ENCODE peak calls at places on chromosomes 1 and 21, in four cellular contexts. U, B, E and A are unnamed samples.
A peak's percentile ranks its signal among the peaks of the same experiment; 100 is the strongest.

GRCh38 chr21:45140346-45140940 is 66.1 kb downstream of the ADARB1 start:
- DNase-seq in U (peak; percentile 68), B (peak; percentile 95), E (peak; percentile 97), A (peak; percentile 92)

GRCh38 chr21:15706686-15707085 is 23.1 kb upstream of the USP25 start:
- DNase-seq in U (no peak), B (peak; percentile 97), E (peak; percentile 84), A (no peak)

GRCh38 chr1:119136401-119136800 is 4.1 kb downstream of the WARS2 start:
- DNase-seq in U (no peak), B (peak; percentile 54), E (peak; percentile 67), A (no peak)

GRCh38 chr1:54227091-54227602 is 27.2 kb downstream of the MRPL37 start:
- DNase-seq in U (no peak), B (peak; percentile 51), E (no peak), A (no peak)

GRCh38 chr1:226882631-226883409 is 12.4 kb downstream of the PSEN2 start:
- DNase-seq in U (no peak), B (peak; percentile 69), E (no peak), A (no peak)

GRCh38 chr1:78279051-78279450 is 211.7 kb upstream of the PTGFR start:
- DNase-seq in U (no peak), B (peak; percentile 98), E (no peak), A (no peak)

GRCh38 chr1:99627615-99628014 is 18.3 kb upstream of the PALMD start:
- DNase-seq in U (no peak), B (no peak), E (no peak), A (no peak)

GRCh38 chr1:229457436-229457835 is 23.5 kb upstream of the ACTA1 start:
- DNase-seq in U (no peak), B (no peak), E (no peak), A (no peak)

GRCh38 chr1:3614755-3615742 is 3.7 kb upstream of the MEGF6 start:
- DNase-seq in U (no peak), B (no peak), E (peak; percentile 38), A (peak; percentile 58)

GRCh38 chr1:42756956-42757891 is 9.6 kb downstream of the P3H1 start:
- DNase-seq in U (no peak), B (peak; percentile 72), E (peak; percentile 90), A (peak; percentile 70)

GRCh38 chr1:220299337-220299736 is 27.1 kb upstream of the RAB3GAP2 start:
- DNase-seq in U (no peak), B (no peak), E (no peak), A (no peak)

GRCh38 chr1:45755697-45756096 is 5.2 kb upstream of the IPP start:
- DNase-seq in U (no peak), B (no peak), E (no peak), A (no peak)
- H3K56ac ChIP-seq in U (no peak overlapping the region), B (no peak overlapping the region), E (no peak overlapping the region), A (no peak overlapping the region)

GRCh38 chr1:66773227-66773626 is 21.0 kb downstream of the DYNLT5 start:
- DNase-seq in U (no peak), B (no peak), E (peak; percentile 41), A (no peak)
- H3K56ac ChIP-seq in U (no peak overlapping the region), B (no peak overlapping the region), E (no peak overlapping the region), A (no peak overlapping the region)

DNA sequence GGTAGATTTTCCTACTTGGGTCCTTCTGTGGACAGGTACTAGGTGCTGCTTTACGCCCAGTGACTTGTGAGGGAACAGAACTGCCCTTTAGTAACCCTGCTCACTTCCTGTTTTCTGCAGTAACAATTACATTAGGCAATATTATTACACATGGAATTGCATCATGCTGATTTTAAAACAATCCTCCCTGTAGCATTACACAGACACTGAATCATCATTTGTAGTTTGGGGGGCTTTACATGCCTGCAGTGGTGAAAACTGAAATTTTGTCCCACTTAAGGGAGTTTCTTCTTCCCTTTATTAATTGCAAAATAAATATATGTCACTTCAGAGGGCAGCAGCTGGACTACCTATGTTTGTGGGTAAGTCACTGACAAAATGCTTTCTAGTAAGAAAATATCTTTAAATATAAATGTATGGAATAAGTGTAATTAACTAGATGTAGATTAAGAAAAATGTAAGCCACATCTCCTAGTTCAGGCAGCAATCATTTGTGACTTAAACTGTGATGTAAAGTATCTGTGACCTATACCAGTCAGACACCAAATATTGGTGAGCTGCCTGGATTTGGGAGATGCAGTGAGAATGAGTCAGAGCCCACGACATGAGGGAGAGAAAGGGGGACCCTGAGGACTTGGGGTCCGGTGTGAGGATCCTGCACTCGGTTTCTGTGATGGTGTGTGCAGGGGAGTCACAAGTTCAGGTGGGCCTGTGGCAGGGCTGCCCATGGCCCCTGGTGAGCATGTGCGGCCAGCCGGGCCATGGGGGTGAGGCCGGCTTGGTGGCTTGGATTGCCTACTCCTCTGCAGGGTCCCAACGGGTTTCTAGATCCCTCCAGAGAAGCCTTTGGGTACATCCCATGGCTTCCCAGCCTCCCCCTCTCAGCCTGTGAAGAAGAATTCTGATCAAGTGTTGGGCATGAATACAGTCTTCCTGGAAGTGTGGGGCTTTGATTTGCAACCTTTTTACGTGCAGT is 19.2 kb upstream of the ABCG1 start:
- DNase-seq in U (no peak), B (peak; percentile 77), E (peak; percentile 18), A (no peak)
- H3K56ac ChIP-seq in U (no peak overlapping the region), B (no peak overlapping the region), E (no peak overlapping the region), A (no peak overlapping the region)

DNA sequence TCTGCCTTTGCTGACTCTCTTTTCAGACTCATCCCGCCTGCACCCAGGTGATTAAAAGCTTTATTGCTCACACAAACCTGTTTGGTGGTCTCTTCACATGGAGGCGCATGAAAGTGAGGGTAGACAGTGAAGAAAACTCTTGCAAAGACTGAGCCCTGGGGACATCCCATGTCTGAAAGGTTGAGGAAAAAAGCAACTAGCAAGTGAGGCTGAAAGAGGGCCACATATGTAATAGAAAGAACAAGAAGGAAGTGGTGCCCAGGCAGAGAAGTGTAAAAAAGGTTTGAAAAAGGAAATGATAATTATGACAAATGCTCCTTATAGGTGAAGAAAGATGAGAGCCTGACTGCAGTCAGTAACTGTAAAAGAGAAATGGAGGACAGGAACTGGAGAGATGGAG is 115.9 kb upstream of the NEK7 start:
- DNase-seq in U (no peak), B (no peak), E (no peak), A (no peak)
- H3K56ac ChIP-seq in U (no peak overlapping the region), B (no peak overlapping the region), E (no peak overlapping the region), A (no peak overlapping the region)

GRCh38 chr1:37037675-37038074 is 3.4 kb upstream of the GRIK3 start:
- DNase-seq in U (no peak), B (no peak), E (no peak), A (no peak)
- H3K56ac ChIP-seq in U (no peak overlapping the region), B (no peak overlapping the region), E (no peak overlapping the region), A (no peak overlapping the region)

GRCh38 chr1:206471415-206471801 is 1.1 kb downstream of the IKBKE start:
- DNase-seq in U (no peak), B (no peak), E (peak; percentile 23), A (no peak)

GRCh38 chr1:206471993-206472392 is 1.7 kb downstream of the IKBKE start:
- DNase-seq in U (no peak), B (no peak), E (no peak), A (no peak)

GRCh38 chr1:206469933-206470691 is at the start of gene IKBKE:
- DNase-seq in U (no peak), B (peak; percentile 73), E (peak; percentile 89), A (peak; percentile 77)

GRCh38 chr1:206469411-206469932 is 804 bp upstream of the IKBKE start:
- DNase-seq in U (no peak), B (no peak), E (peak; percentile 46), A (no peak)

GRCh38 chr1:206470692-206471414 is 577 bp downstream of the IKBKE start:
- DNase-seq in U (no peak), B (peak; percentile 90), E (peak; percentile 73), A (peak; percentile 70)
- H3K56ac ChIP-seq in U (no peak overlapping the region), B (peak overlapping the region; percentile 82), E (peak overlapping the region; percentile 89), A (no peak overlapping the region)

DNA sequence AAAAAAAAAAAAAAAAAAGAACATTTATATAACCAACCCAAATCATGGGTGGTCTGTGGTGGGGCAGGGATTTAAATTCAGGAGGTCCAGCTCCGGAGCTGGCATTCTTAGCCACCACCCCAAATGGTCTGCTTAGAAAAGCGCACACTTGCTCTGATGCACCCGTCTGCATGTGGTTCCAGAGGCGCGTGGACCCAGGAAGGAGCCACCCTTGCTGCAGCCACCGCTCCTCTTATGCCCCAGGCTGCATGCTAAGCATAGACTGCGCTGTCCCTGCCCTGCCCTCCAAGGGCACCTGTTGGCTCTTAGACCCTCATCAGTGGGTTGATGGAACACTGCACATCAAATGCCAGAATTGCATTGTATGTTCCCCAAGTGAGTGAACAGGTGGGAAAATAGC is 41.4 kb downstream of the ATP5PO start:
- DNase-seq in U (no peak), B (no peak), E (no peak), A (no peak)
- H3K56ac ChIP-seq in U (no peak overlapping the region), B (no peak overlapping the region), E (no peak overlapping the region), A (no peak overlapping the region)

GRCh38 chr1:202255343-202255742 is 61.7 kb downstream of the LGR6 start:
- DNase-seq in U (no peak), B (peak; percentile 34), E (no peak), A (no peak)
- H3K56ac ChIP-seq in U (no peak overlapping the region), B (no peak overlapping the region), E (no peak overlapping the region), A (no peak overlapping the region)